ENCODE peak calls at places on chromosomes 6 and 20, in ten cellular contexts. V is tibial nerve, R is esophagus squamous epithelium, K is adrenal gland, S is body of pancreas, B is uterus, A is IMR-90, Y is K562, X is endothelial cell of umbilical vein, D is ovary. W is an unnamed sample.

GRCh38 chr6:13672904-13673303 is 38.7 kb downstream of the RANBP9 start:
- DNase-seq in X (no peak), S (no peak), K (no peak), Y (no peak), D (no peak), A (no peak), R (no peak), V (no peak), B (no peak), W (no peak)

GRCh38 chr6:19803331-19804330 is 33.5 kb upstream of the ID4 start:
- DNase-seq in R (no peak), X (no peak), A (peak), S (no peak), V (no peak), K (no peak), B (no peak), Y (no peak), D (no peak), W (no peak)

GRCh38 chr6:131510094-131510493 is 62.9 kb upstream of the ARG1 start:
- DNase-seq in S (no peak), X (no peak), Y (no peak), R (no peak), V (no peak), D (no peak), A (no peak), K (no peak), B (no peak), W (no peak)

GRCh38 chr6:70246118-70246517 is 56.8 kb downstream of the COL9A1 start:
- DNase-seq in X (no peak), A (no peak), D (no peak), S (no peak), B (no peak), V (no peak), R (no peak), K (no peak), Y (no peak), W (no peak)

GRCh38 chr6:83055366-83055964 is 10.2 kb downstream of the UBE3D start:
- DNase-seq in Y (peak), V (no peak), A (peak), R (no peak), B (peak), S (peak), D (peak), X (peak), K (peak), W (no peak)

GRCh38 chr20:57282691-57283361 is 16.4 kb upstream of the BMP7 start:
- DNase-seq in S (no peak), K (no peak), X (no peak), R (no peak), D (no peak), A (no peak), Y (no peak), V (no peak), B (no peak), W (no peak)

GRCh38 chr20:59866338-59866737 is 67.1 kb downstream of the SYCP2 start:
- DNase-seq in D (no peak), B (no peak), S (no peak), V (no peak), Y (no peak), K (no peak), R (no peak), A (no peak), X (no peak), W (no peak)

GRCh38 chr6:117449549-117450439 is 24.1 kb upstream of the ROS1 start:
- DNase-seq in Y (peak), D (peak), V (peak), X (peak), S (peak), B (peak), A (peak), K (peak), R (no peak), W (no peak)

GRCh38 chr6:137361701-137362100 is 132.5 kb downstream of the OLIG3 start:
- DNase-seq in X (no peak), B (no peak), A (no peak), K (no peak), V (no peak), Y (no peak), R (no peak), S (no peak), D (no peak), W (no peak)

GRCh38 chr20:51624157-51624731 is 81.7 kb upstream of the NFATC2 start:
- DNase-seq in A (peak), Y (peak), R (no peak), K (peak), B (no peak), S (peak), X (peak), D (peak), V (peak), W (no peak)

GRCh38 chr20:20235681-20236080 is 132.2 kb upstream of the INSM1 start:
- DNase-seq in B (no peak), D (no peak), X (no peak), V (no peak), S (no peak), A (no peak), K (no peak), Y (no peak), R (no peak), W (no peak)

GRCh38 chr6:137332637-137333228 is 113.5 kb upstream of the IFNGR1 start:
- DNase-seq in S (no peak), R (no peak), D (no peak), Y (no peak), A (no peak), B (no peak), X (no peak), K (no peak), V (no peak), W (no peak)

GRCh38 chr6:111482236-111482958 is 621 bp downstream of the REV3L start:
- DNase-seq in B (peak), K (peak), D (peak), V (peak), Y (peak), A (peak), S (peak), X (peak), R (no peak), W (no peak)

GRCh38 chr6:6694825-6695710 is 106.5 kb downstream of the LY86 start:
- DNase-seq in Y (peak), D (peak), S (no peak), V (peak), A (no peak), K (no peak), R (no peak), X (no peak), B (peak), W (no peak)

GRCh38 chr6:89044988-89045387 is 35.6 kb upstream of the PNRC1 start:
- DNase-seq in R (no peak), K (no peak), A (no peak), V (no peak), Y (no peak), B (no peak), X (no peak), S (no peak), D (no peak), W (no peak)

GRCh38 chr20:44187054-44187762 is at the start of gene JPH2:
- DNase-seq in S (peak), X (no peak), Y (no peak), B (peak), A (peak), V (no peak), K (peak), D (peak), R (no peak), W (peak)

GRCh38 chr6:33014841-33015634 is 5.6 kb upstream of the HLA-DOA start:
- DNase-seq in D (no peak), X (peak), Y (peak), K (peak), A (peak), B (peak), V (no peak), S (peak), R (no peak), W (no peak)

GRCh38 chr20:22446613-22447447 is 137.5 kb downstream of the FOXA2 start:
- DNase-seq in X (no peak), R (no peak), D (no peak), A (no peak), Y (no peak), S (no peak), V (no peak), K (no peak), B (no peak), W (no peak)

GRCh38 chr6:158377866-158378265 is 65.6 kb downstream of the TULP4 start:
- DNase-seq in A (peak), B (no peak), R (no peak), X (no peak), S (no peak), K (no peak), V (no peak), D (no peak), Y (no peak), W (no peak)

GRCh38 chr20:19944772-19945459 is 72.2 kb upstream of the NAA20 start:
- DNase-seq in S (no peak), D (no peak), B (no peak), Y (no peak), K (no peak), X (no peak), V (no peak), R (no peak), A (peak), W (no peak)

GRCh38 chr6:134623391-134623790 is 305.5 kb upstream of the SGK1 start:
- DNase-seq in V (no peak), Y (no peak), S (no peak), D (no peak), B (no peak), X (no peak), R (no peak), A (no peak), K (no peak), W (no peak)

GRCh38 chr6:127162808-127163207 is 44.3 kb downstream of the RSPO3 start:
- DNase-seq in K (no peak), D (no peak), R (no peak), A (no peak), S (no peak), Y (no peak), V (no peak), B (no peak), X (peak), W (no peak)

GRCh38 chr6:63560806-63561672 is 11.2 kb upstream of the LOC128125822 start:
- DNase-seq in S (no peak), V (no peak), D (no peak), R (no peak), X (no peak), K (peak), Y (no peak), A (peak), B (no peak), W (no peak)

GRCh38 chr6:63567966-63568365 is 4.3 kb upstream of the LOC128125822 start:
- DNase-seq in A (no peak), V (no peak), S (no peak), R (no peak), Y (no peak), B (no peak), X (no peak), D (no peak), K (no peak), W (no peak)

GRCh38 chr6:63565058-63565726 is 7.1 kb upstream of the LOC128125822 start:
- DNase-seq in A (no peak), K (no peak), V (no peak), D (no peak), X (no peak), R (no peak), B (no peak), Y (no peak), S (no peak), W (no peak)

GRCh38 chr6:63571382-63571882 is 848 bp upstream of the LOC128125822 start:
- DNase-seq in A (no peak), S (no peak), Y (no peak), X (no peak), K (no peak), B (no peak), V (no peak), R (no peak), D (no peak), W (no peak)

GRCh38 chr6:63565727-63566625 is 6.3 kb upstream of the LOC128125822 start:
- DNase-seq in D (no peak), V (no peak), X (no peak), S (no peak), R (no peak), A (peak), B (no peak), Y (no peak), K (no peak), W (no peak)
- TF ChIP-seq POLR2A in D (no peak), V (no peak), X (no peak), S (no peak), R (no peak), A (no peak), B (no peak), Y (no peak), K (no peak), W (no peak)

GRCh38 chr6:141659582-141659981 is 473.1 kb upstream of the GJE1 start:
- DNase-seq in B (no peak), D (no peak), V (no peak), X (no peak), S (no peak), A (no peak), K (no peak), R (no peak), Y (no peak), W (no peak)
- TF ChIP-seq POLR2A in B (no peak), D (no peak), V (no peak), X (no peak), S (no peak), A (no peak), K (no peak), R (no peak), Y (no peak), W (no peak)

GRCh38 chr6:31660224-31660997 is at the start of gene C6orf47:
- DNase-seq in D (peak), R (no peak), V (peak), K (peak), B (peak), S (peak), Y (peak), X (peak), A (peak), W (peak)
- TF ChIP-seq POLR2A in D (peak), R (peak), V (peak), K (peak), B (peak), S (peak), Y (peak), X (peak), A (peak), W (peak)

GRCh38 chr6:42452171-42453026 is 673 bp upstream of the TRERF1 start:
- DNase-seq in R (no peak), B (peak), X (peak), S (peak), V (no peak), K (peak), D (peak), Y (peak), A (peak), W (peak)

GRCh38 chr6:42451595-42452170 is at the start of gene TRERF1:
- DNase-seq in B (peak), A (peak), S (peak), X (peak), D (peak), Y (peak), K (peak), R (no peak), V (no peak), W (peak)

GRCh38 chr6:42454428-42454791 is 2.7 kb upstream of the TRERF1 start:
- DNase-seq in X (no peak), K (peak), R (no peak), V (no peak), Y (peak), S (peak), D (peak), B (no peak), A (no peak), W (no peak)

GRCh38 chr6:42453027-42453648 is 1.4 kb upstream of the TRERF1 start:
- DNase-seq in B (peak), D (peak), X (peak), V (peak), R (no peak), S (peak), Y (peak), A (peak), K (peak), W (peak)

DNA sequence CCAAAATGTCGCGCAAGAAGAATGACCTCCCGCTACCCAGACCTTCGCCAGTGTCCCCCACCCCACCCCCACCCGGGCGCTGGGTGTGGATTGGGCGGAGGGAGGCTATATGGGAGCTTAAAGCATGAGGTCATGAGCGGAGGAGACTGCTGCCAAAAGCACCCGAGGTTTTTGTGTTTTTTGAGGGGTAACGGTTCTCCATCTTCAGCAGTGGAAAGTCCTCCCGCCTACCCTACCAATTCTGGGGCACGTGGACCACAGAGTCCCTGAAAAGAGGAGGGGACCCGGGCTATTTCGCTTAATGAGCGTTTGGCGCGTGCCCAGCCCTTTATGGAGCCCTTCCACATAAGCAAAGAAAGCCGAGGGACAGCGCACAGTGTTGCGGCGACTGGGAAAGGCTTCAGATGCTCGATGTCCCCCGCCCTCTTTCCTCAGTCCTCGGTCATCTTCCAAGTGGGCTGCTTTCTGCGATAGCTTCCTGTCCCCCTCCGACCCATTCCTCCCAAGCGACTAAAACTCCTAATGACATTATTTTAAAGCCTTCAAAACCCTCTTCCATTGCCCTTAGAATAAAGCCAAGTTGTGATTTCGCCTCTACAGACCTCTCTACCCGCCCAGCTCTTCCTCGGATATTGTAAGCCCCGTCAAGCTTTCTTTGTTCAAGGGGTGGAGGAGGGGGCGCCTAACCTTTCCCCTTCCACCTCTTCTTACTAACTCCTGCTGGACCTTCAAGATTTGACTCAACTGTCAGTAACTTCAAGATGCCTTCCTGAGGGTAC is 2.1 kb upstream of the TRERF1 start:
- DNase-seq in S (peak), K (peak), V (no peak), D (peak), A (peak), B (peak), Y (peak), R (no peak), X (peak), W (peak)
- TF ChIP-seq POLR2A in S (no peak), K (peak), V (no peak), D (no peak), A (no peak), B (no peak), Y (no peak), R (no peak), X (no peak), W (no peak)

DNA sequence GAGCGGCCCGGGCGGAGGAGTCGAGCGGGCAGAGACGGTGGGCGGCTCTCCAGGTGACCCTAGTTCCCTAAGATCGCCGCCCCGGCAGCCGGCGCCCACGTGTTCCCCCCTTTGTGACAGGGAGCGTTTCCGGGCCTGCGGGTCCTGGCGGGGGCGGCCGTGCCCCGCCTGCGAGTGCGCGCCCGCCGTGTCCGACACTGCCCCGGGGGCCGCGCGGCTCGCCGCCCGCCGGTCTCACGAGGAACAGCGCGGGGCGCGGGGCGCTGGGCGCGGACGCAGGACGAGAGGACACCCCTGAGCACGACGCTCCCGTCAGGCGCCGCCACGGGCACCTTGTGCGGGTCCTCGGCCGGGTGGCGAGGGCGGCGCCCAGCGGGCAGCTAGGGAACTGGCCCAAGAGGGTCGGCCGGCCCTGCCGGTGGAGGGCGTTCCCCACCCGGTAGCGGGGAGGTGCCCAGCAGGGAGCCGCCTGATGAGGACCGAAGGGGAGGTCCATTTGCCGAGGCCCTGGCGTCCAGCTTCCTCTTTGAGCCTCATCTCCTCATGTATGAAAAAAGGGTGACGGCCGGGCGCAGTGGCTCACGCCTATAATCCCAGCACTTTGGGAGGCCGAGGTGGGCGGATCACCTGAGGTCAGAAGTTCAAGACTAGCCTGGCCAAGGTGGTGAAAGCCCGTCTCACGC is at the start of gene VARS1:
- DNase-seq in Y (peak), B (peak), A (peak), V (peak), R (peak), S (peak), X (peak), K (peak), D (peak), W (peak)
- TF ChIP-seq POLR2A in Y (peak), B (peak), A (peak), V (peak), R (peak), S (peak), X (no peak), K (no peak), D (peak), W (no peak)

DNA sequence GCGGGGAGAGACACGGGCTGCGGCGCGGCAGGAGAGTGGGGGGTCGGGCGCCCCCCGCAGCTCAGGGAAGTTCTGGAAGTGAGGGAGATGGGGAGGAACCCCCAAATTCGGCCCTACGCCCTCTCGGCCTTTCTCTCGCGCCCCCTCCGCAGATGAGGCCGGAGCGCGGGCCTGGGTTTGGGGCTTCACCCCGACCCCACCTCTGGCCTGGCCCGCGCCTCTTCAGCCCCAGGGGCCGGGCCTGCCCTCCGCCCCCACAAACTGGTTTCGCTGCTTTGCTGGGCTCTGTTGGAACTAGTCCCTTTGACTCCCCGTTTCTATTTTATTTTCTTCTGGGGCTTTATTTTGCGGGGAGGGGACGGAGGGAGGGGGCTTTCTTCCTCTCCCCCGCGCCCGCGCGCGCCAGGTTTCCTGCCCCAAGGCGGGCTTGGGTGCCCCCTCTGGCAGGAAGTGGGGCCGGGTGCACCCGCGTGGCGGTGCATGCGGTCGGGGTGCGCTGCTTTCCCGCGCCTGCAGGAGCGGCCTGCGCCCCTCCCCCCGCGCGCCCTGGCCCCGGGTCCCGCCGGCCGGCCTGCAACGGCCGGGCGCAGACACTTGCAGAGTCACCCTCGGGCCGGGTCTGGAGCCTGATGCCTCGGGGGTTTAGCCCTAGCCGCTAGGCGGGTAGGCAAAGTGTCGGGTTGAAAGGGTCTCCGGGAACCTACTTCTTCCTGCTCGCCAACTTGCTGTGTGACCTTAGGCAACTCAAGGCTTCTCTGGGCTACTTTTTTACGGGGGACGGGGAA is 1.2 kb downstream of the HMGA1 start:
- DNase-seq in D (peak), S (peak), X (no peak), A (peak), Y (peak), V (no peak), R (no peak), K (no peak), B (no peak), W (peak)
- TF ChIP-seq POLR2A in D (no peak), S (no peak), X (peak), A (peak), Y (peak), V (no peak), R (no peak), K (no peak), B (no peak), W (no peak)

W was measured in esophagus muscularis mucosa.